ENCODE peak calls at places on chromosomes 5 and 9, in eight cellular contexts. V is WTC11, K is neural crest cell, N is MCF 10A, E is H9, L is lung, G is DND-41, C is NCI-H2171 treated with DMSO at 0.1 percent for 48 hours. B is an unnamed sample.

GRCh38 chr9:96418920-96419690 is 935 bp upstream of the ZNF367 start:
- DNase-seq in V (peak), K (peak), N (peak), E (peak), L (peak), G (peak), C (peak), B (peak)

GRCh38 chr9:68548241-68548640 is 7.6 kb upstream of the TMEM252 start:
- DNase-seq in V (no peak), K (no peak), N (no peak), E (no peak), L (no peak), G (no peak), C (no peak), B (no peak)

GRCh38 chr9:79287152-79287766 is 284.5 kb upstream of the TLE4 start:
- DNase-seq in V (no peak), K (no peak), N (no peak), E (no peak), L (no peak), G (no peak), C (no peak), B (no peak)

GRCh38 chr5:38601133-38601842 is 44.8 kb upstream of the LIFR start:
- DNase-seq in V (no peak), K (no peak), N (no peak), E (no peak), L (peak), G (no peak), C (no peak), B (no peak)

GRCh38 chr5:53206562-53206961 is 97.0 kb upstream of the MOCS2 start:
- DNase-seq in V (no peak), K (no peak), N (no peak), E (no peak), L (no peak), G (peak), C (no peak), B (no peak)

GRCh38 chr5:79829260-79829659 is 139.6 kb downstream of the CMYA5 start:
- DNase-seq in V (peak), K (peak), N (peak), E (peak), L (no peak), G (peak), C (no peak), B (peak)

GRCh38 chr5:174317261-174317894 is 271.9 kb downstream of the NSG2 start:
- DNase-seq in V (peak), K (peak), N (peak), E (peak), L (no peak), G (peak), C (peak), B (peak)

GRCh38 chr9:124278054-124278540 is 20.3 kb downstream of the NEK6 start:
- DNase-seq in V (no peak), K (no peak), N (no peak), E (no peak), L (no peak), G (no peak), C (no peak), B (no peak)

GRCh38 chr5:138724470-138725146 is 28.6 kb upstream of the CTNNA1 start:
- DNase-seq in V (peak), K (no peak), N (peak), E (no peak), L (peak), G (no peak), C (peak), B (peak)

GRCh38 chr5:122076669-122077450 is 1.2 kb downstream of the LOX start:
- DNase-seq in V (peak), K (peak), N (peak), E (peak), L (peak), G (no peak), C (peak), B (peak)

GRCh38 chr9:36074870-36075532 is 38.3 kb downstream of the RECK start:
- DNase-seq in V (no peak), K (no peak), N (peak), E (no peak), L (peak), G (no peak), C (peak), B (peak)

GRCh38 chr9:125428060-125428481 is 166.4 kb downstream of the GAPVD1 start:
- DNase-seq in V (peak), K (no peak), N (peak), E (no peak), L (no peak), G (peak), C (no peak), B (peak)

GRCh38 chr5:55737793-55738192 is at the start of gene DDX4:
- DNase-seq in V (no peak), K (no peak), N (no peak), E (peak), L (no peak), G (no peak), C (no peak), B (no peak)

GRCh38 chr5:172450453-172450852 is 3.9 kb downstream of the SH3PXD2B start:
- DNase-seq in V (no peak), K (no peak), N (no peak), E (no peak), L (no peak), G (no peak), C (no peak), B (no peak)

B was measured in GM23248.